ENCODE peak calls at places on chromosomes 12 and 14, in five cellular contexts. I is B cell, U is neural progenitor cell, D is brain microvascular endothelial cell, F is dorsolateral prefrontal cortex. O is an unnamed sample.
A peak's percentile ranks its signal among the peaks of the same experiment; 100 is the strongest.

GRCh38 chr14:98951031-98951430 is 321.0 kb downstream of the BCL11B start:
- DNase-seq in I (no peak), U (no peak), D (no peak), F (no peak), O (no peak)

GRCh38 chr12:8941691-8942478 is 7.6 kb downstream of the M6PR start:
- DNase-seq in I (no peak), U (no peak), D (no peak), F (no peak), O (no peak)

GRCh38 chr12:86914716-86915115 is 658.5 kb upstream of the MGAT4C start:
- DNase-seq in I (no peak), U (peak; percentile 54), D (peak; percentile 34), F (no peak), O (no peak)

GRCh38 chr12:75489613-75490210 is 9.2 kb downstream of the GLIPR1 start:
- DNase-seq in I (no peak), U (no peak), D (no peak), F (no peak), O (peak; percentile 78)

GRCh38 chr14:81516941-81517797 is 16.5 kb downstream of the SEL1L start:
- DNase-seq in I (no peak), U (peak; percentile 32), D (peak; percentile 38), F (no peak), O (peak; percentile 20)

GRCh38 chr12:95787274-95787814 is 3.2 kb downstream of the NTN4 start:
- DNase-seq in I (no peak), U (no peak), D (no peak), F (no peak), O (no peak)

GRCh38 chr12:65171073-65171472 is 1.7 kb downstream of the LEMD3 start:
- DNase-seq in I (no peak), U (no peak), D (no peak), F (no peak), O (no peak)

GRCh38 chr14:86654558-86655184 is 1124.7 kb downstream of the FLRT2 start:
- DNase-seq in I (peak; percentile 30), U (peak; percentile 81), D (peak; percentile 27), F (peak; percentile 16), O (peak; percentile 59)

GRCh38 chr14:103532216-103533136 is 3.5 kb downstream of the TRMT61A start:
- DNase-seq in I (no peak), U (no peak), D (no peak), F (no peak), O (no peak)

GRCh38 chr12:83827193-83827592 is 1085.4 kb downstream of the SLC6A15 start:
- DNase-seq in I (no peak), U (no peak), D (no peak), F (no peak), O (no peak)

GRCh38 chr14:24576178-24576577 is at the start of gene CTSG:
- DNase-seq in I (no peak), U (no peak), D (no peak), F (no peak), O (no peak)

GRCh38 chr14:70032447-70032846 is 153.2 kb downstream of the SMOC1 start:
- DNase-seq in I (no peak), U (peak; percentile 50), D (no peak), F (no peak), O (no peak)

GRCh38 chr12:121224591-121224990 is 14.7 kb downstream of the P2RX4 start:
- DNase-seq in I (no peak), U (no peak), D (no peak), F (no peak), O (no peak)

GRCh38 chr12:76694369-76694768 is 69.5 kb upstream of the ZDHHC17 start:
- DNase-seq in I (no peak), U (no peak), D (no peak), F (no peak), O (no peak)

GRCh38 chr12:76688001-76688400 is 75.9 kb upstream of the ZDHHC17 start:
- DNase-seq in I (no peak), U (no peak), D (no peak), F (no peak), O (no peak)

GRCh38 chr12:76685246-76685678 is 78.7 kb upstream of the ZDHHC17 start:
- DNase-seq in I (no peak), U (peak; percentile 56), D (peak; percentile 28), F (peak; percentile 12), O (peak; percentile 37)

GRCh38 chr12:76690916-76691700 is 72.8 kb upstream of the ZDHHC17 start:
- DNase-seq in I (no peak), U (no peak), D (no peak), F (no peak), O (no peak)

DNA sequence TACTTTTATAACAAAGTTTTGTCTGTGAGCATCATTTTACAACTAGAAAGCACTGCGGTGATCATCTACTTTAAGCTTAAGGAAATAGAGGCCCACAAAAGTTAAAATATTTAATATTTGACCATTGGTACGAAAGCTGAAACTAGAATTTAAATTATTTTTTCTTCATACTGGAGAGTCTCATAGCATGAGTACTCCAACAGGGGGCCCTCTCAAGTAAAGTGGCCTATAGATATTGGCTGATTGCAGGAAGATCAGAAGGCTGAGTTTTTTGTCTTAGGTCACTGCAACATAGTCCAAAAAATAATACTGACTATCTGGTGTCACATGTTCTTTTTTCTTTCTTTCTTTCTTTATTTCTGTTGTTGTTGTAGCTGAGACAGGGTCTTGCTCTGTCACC is 75.3 kb upstream of the ZDHHC17 start:
- DNase-seq in I (no peak), U (no peak), D (no peak), F (no peak), O (no peak)
- TF ChIP-seq CTCF in I (no peak), U (peak; percentile 57), D (peak; percentile 53), F (no peak), O (peak; percentile 16)

GRCh38 chr14:29521526-29522137 is 406.0 kb downstream of the PRKD1 start:
- DNase-seq in I (no peak), U (peak; percentile 62), D (no peak), F (no peak), O (no peak)
- TF ChIP-seq CTCF in I (no peak), U (peak; percentile 76), D (peak; percentile 72), F (no peak), O (peak; percentile 36)

DNA sequence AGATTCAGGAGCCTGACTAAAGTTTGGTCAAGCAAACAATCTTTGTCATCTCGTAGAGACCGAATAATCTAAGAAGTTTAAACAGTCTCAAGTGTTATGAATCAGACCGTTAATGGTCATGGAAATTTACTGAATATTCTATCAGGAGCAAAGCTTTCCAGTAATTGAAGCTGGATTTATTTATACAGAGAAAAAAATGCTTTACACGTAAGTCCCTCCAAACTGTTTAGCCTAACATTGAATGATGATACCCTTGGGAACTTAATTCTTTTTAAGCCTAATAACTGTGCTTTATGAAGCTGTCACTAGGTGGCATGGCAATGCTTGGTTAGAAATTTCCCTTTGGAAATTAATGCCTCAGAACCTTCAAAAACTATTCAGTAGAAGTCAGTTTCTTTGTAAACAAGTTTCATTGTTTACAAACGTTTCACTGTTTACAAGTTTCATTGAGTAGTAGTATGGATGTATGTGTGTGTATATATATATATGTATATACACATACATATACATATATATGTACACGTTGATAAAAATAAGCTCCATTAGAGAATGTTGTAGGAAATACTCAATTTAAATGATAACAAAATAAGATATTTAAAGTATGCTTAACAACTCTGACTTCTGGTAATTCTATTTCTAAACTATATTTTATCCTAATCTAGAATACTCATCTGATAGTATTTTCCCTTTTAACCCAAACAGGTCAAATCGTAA is 32.1 kb downstream of the DEPDC4 start:
- DNase-seq in I (peak; percentile 22), U (peak; percentile 31), D (peak; percentile 25), F (no peak), O (peak; percentile 64)
- TF ChIP-seq CTCF in I (peak; percentile 72), U (peak; percentile 69), D (peak; percentile 62), F (peak; percentile 64), O (peak; percentile 79)

DNA sequence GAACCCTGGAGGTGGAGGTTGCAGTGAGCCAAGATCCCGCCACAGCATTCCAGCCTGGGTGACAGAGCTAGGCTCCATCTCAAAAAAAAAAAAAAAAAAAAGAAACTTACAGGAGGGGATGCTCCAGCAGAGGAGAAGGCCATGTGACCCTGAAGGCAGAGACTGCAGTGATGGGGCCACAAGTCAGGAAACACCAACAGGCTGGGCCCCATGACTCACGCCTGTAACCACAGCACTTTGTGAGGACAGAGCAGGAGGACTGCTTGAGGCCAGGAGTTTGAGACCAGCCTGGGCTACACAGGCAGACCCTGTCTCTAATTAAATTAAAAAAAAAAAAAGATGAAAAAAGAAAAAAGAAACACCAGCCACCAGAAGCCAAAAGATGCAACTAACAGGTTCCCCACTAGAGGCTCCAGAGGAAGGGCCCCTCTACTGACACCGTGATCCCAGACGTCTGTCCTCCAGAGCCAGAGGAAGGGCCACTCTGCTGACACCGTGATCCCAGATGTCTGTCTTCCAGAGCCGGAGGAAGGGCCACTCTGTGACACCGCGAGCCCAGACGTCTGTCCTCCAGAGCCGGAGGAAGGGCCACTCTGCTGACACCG is 9.1 kb upstream of the GLT1D1 start:
- DNase-seq in I (peak; percentile 35), U (peak; percentile 59), D (no peak), F (no peak), O (no peak)
- TF ChIP-seq CTCF in I (peak; percentile 39), U (peak; percentile 48), D (no peak), F (peak; percentile 15), O (no peak)

DNA sequence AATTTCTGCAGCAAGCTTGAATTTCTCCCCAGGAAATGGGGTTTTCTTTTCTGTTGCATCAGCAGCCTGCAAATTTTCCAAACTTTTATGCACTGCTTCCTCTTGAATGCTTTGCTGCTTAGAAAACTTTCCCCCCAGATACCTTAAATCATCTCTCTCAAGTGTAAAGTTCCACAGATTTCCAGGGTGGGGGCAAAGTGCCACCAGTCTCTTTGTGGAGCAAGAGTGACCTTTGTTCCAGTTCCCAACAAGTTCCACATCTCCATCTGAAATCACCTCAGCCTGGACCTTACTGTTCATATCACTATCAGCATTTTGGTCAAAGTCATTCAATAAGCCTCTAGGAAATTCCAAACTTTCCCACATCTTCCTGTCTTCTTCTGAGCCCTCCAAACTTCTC is 241.6 kb upstream of the TMTC1 start:
- DNase-seq in I (no peak), U (no peak), D (no peak), F (no peak), O (no peak)
- TF ChIP-seq CTCF in I (no peak), U (no peak), D (no peak), F (no peak), O (no peak)